ENCODE peak calls at places on chromosomes 13 and 19, in five cellular contexts. One of them, this sample, is unnamed.
A peak's percentile ranks its signal among the peaks of the same experiment; 100 is the strongest.

GRCh38 chr19:34274284-34274826 is 20.0 kb downstream of the GARRE1 start:
- DNase-seq in lung: no peak
- DNase-seq in lower leg skin: no peak
- DNase-seq in GM12865: no peak
- DNase-seq in tibial nerve: no peak
- DNase-seq in this sample: no peak

GRCh38 chr19:2186071-2186846 is 22.5 kb downstream of the DOT1L start:
- DNase-seq in lung: peak; percentile 79
- DNase-seq in lower leg skin: peak; percentile 96
- DNase-seq in GM12865: no peak
- DNase-seq in tibial nerve: peak; percentile 78
- DNase-seq in this sample: peak; percentile 96

GRCh38 chr13:96238861-96239260 is 149.0 kb downstream of the HS6ST3 start:
- DNase-seq in lung: no peak
- DNase-seq in lower leg skin: no peak
- DNase-seq in GM12865: no peak
- DNase-seq in tibial nerve: no peak
- DNase-seq in this sample: no peak

GRCh38 chr19:4206818-4207484 is 22.4 kb upstream of the EBI3 start:
- DNase-seq in lung: no peak
- DNase-seq in lower leg skin: no peak
- DNase-seq in GM12865: peak; percentile 59
- DNase-seq in tibial nerve: no peak
- DNase-seq in this sample: peak; percentile 26

GRCh38 chr13:67769987-67770341 is 539.8 kb upstream of the PCDH9 start:
- DNase-seq in lung: no peak
- DNase-seq in lower leg skin: no peak
- DNase-seq in GM12865: no peak
- DNase-seq in tibial nerve: no peak
- DNase-seq in this sample: no peak

GRCh38 chr13:33637978-33638743 is 179.8 kb upstream of the RFC3 start:
- DNase-seq in lung: no peak
- DNase-seq in lower leg skin: no peak
- DNase-seq in GM12865: no peak
- DNase-seq in tibial nerve: no peak
- DNase-seq in this sample: no peak

GRCh38 chr13:40565282-40566148 is 100.9 kb downstream of the FOXO1 start:
- DNase-seq in lung: no peak
- DNase-seq in lower leg skin: no peak
- DNase-seq in GM12865: no peak
- DNase-seq in tibial nerve: no peak
- DNase-seq in this sample: no peak

GRCh38 chr13:33272531-33273124 is 12.9 kb downstream of the STARD13 start:
- DNase-seq in lung: no peak
- DNase-seq in lower leg skin: no peak
- DNase-seq in GM12865: no peak
- DNase-seq in tibial nerve: no peak
- DNase-seq in this sample: no peak

GRCh38 chr19:55188620-55189019 is 8.5 kb upstream of the SYT5 start:
- DNase-seq in lung: no peak
- DNase-seq in lower leg skin: no peak
- DNase-seq in GM12865: no peak
- DNase-seq in tibial nerve: no peak
- DNase-seq in this sample: no peak

GRCh38 chr13:113766035-113766800 is 7.2 kb downstream of the TMEM255B start:
- DNase-seq in lung: no peak
- DNase-seq in lower leg skin: peak; percentile 82
- DNase-seq in GM12865: no peak
- DNase-seq in tibial nerve: no peak
- DNase-seq in this sample: no peak

GRCh38 chr19:47506459-47506858 is 8.4 kb downstream of the NAPA start:
- DNase-seq in lung: no peak
- DNase-seq in lower leg skin: no peak
- DNase-seq in GM12865: no peak
- DNase-seq in tibial nerve: no peak
- DNase-seq in this sample: no peak

GRCh38 chr13:113653264-113654174 is 4.5 kb downstream of the ATP4B start:
- DNase-seq in lung: no peak
- DNase-seq in lower leg skin: peak; percentile 82
- DNase-seq in GM12865: no peak
- DNase-seq in tibial nerve: no peak
- DNase-seq in this sample: no peak

GRCh38 chr19:2097330-2098327 is 914 bp downstream of the IZUMO4 start:
- DNase-seq in lung: no peak
- DNase-seq in lower leg skin: no peak
- DNase-seq in GM12865: peak; percentile 68
- DNase-seq in tibial nerve: no peak
- DNase-seq in this sample: no peak

GRCh38 chr13:102915393-102915792 is 69.6 kb downstream of the ERCC5 start:
- DNase-seq in lung: no peak
- DNase-seq in lower leg skin: no peak
- DNase-seq in GM12865: no peak
- DNase-seq in tibial nerve: no peak
- DNase-seq in this sample: no peak

GRCh38 chr19:19562665-19563347 is 24.7 kb downstream of the CILP2 start:
- DNase-seq in lung: no peak
- DNase-seq in lower leg skin: peak; percentile 80
- DNase-seq in GM12865: no peak
- DNase-seq in tibial nerve: no peak
- DNase-seq in this sample: no peak

GRCh38 chr19:8877854-8878705 is 45.9 kb downstream of the MBD3L1 start:
- DNase-seq in lung: no peak
- DNase-seq in lower leg skin: no peak
- DNase-seq in GM12865: peak; percentile 1
- DNase-seq in tibial nerve: no peak
- DNase-seq in this sample: no peak

GRCh38 chr13:99258946-99259345 is 767 bp upstream of the GPR18 start:
- DNase-seq in lung: no peak
- DNase-seq in lower leg skin: no peak
- DNase-seq in GM12865: peak; percentile 70
- DNase-seq in tibial nerve: no peak
- DNase-seq in this sample: no peak

GRCh38 chr13:38686635-38687245 is at the start of gene FREM2:
- DNase-seq in lung: peak; percentile 80
- DNase-seq in lower leg skin: no peak
- DNase-seq in GM12865: no peak
- DNase-seq in tibial nerve: no peak
- DNase-seq in this sample: peak; percentile 8

GRCh38 chr19:13068064-13068807 is 34.4 kb downstream of the LYL1 start:
- DNase-seq in lung: no peak
- DNase-seq in lower leg skin: no peak
- DNase-seq in GM12865: no peak
- DNase-seq in tibial nerve: no peak
- DNase-seq in this sample: no peak

GRCh38 chr19:10828981-10829821 is 6.8 kb downstream of the TMED1 start:
- DNase-seq in lung: no peak
- DNase-seq in lower leg skin: no peak
- DNase-seq in GM12865: no peak
- DNase-seq in tibial nerve: no peak
- DNase-seq in this sample: no peak
- TF ChIP-seq CTCF in lung: no peak
- TF ChIP-seq CTCF in lower leg skin: no peak
- TF ChIP-seq CTCF in GM12865: no peak
- TF ChIP-seq CTCF in tibial nerve: no peak
- TF ChIP-seq CTCF in this sample: peak; percentile 12

GRCh38 chr19:56314018-56314583 is 538 bp downstream of the ZSCAN5A start:
- DNase-seq in lung: no peak
- DNase-seq in lower leg skin: no peak
- DNase-seq in GM12865: no peak
- DNase-seq in tibial nerve: peak; percentile 9
- DNase-seq in this sample: no peak
- H3K4me3 ChIP-seq in lung: peak overlapping the region; percentile 59
- H3K4me3 ChIP-seq in lower leg skin: peak overlapping the region; percentile 33
- H3K4me3 ChIP-seq in GM12865: peak overlapping the region; percentile 81
- H3K4me3 ChIP-seq in tibial nerve: peak overlapping the region; percentile 68
- H3K4me3 ChIP-seq in this sample: peak overlapping the region; percentile 95

DNA sequence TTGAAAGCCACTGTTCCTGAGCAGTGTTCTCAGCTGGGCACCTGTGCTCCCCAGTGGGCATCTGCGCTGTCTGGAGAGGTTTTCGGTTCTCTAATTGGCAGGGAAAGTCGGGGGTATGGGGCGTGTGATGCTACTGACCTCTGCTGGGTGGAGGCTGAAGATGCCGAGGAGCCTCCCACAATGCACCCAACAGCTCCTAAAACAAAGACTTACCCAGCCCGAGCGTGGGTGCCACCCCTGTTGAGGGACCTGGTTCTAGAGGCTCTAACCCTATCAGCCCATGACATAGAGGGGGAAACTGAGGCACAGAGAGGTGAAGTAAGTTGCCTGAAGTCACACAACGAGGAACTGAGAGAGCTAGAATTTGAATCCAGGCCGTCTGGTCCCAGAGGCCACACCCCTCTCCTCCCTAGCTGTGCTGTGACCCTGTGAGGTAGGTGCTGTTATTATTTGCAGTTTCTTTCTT is 2.3 kb downstream of the SPACA4 start:
- DNase-seq in lung: no peak
- DNase-seq in lower leg skin: no peak
- DNase-seq in GM12865: peak; percentile 79
- DNase-seq in tibial nerve: no peak
- DNase-seq in this sample: peak; percentile 38
- TF ChIP-seq CTCF in lung: peak; percentile 4
- TF ChIP-seq CTCF in lower leg skin: no peak
- TF ChIP-seq CTCF in GM12865: peak; percentile 81
- TF ChIP-seq CTCF in tibial nerve: peak; percentile 8
- TF ChIP-seq CTCF in this sample: peak; percentile 62

DNA sequence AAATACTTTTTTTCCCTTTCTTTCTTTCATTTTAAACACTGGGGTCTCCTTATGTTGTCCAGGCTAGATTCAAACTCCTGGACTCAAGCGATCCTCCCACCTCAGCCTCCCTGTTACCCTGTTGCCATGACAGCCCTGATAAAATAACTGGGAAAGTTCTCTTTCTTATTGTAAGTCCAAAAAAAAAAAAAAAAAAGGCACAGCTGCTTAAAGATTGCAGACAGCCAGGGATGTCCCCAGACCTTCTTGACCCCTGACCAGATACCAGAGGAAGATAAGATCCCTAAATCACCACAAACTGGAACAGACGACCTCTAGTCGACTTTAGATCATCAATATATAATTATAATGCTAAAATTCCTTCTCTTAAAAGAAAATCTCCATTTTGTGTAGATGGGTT is 1.1 kb upstream of the MVB12A start:
- DNase-seq in lung: no peak
- DNase-seq in lower leg skin: no peak
- DNase-seq in GM12865: no peak
- DNase-seq in tibial nerve: no peak
- DNase-seq in this sample: peak; percentile 50
- H3K4me3 ChIP-seq in lung: no peak overlapping the region
- H3K4me3 ChIP-seq in lower leg skin: no peak overlapping the region
- H3K4me3 ChIP-seq in GM12865: peak overlapping the region; percentile 73
- H3K4me3 ChIP-seq in tibial nerve: no peak overlapping the region
- H3K4me3 ChIP-seq in this sample: peak overlapping the region; percentile 59

GRCh38 chr19:15120135-15121026 is 13.2 kb downstream of the SYDE1 start:
- DNase-seq in lung: no peak
- DNase-seq in lower leg skin: no peak
- DNase-seq in GM12865: no peak
- DNase-seq in tibial nerve: no peak
- DNase-seq in this sample: no peak
- TF ChIP-seq CTCF in lung: no peak
- TF ChIP-seq CTCF in lower leg skin: no peak
- TF ChIP-seq CTCF in GM12865: no peak
- TF ChIP-seq CTCF in tibial nerve: no peak
- TF ChIP-seq CTCF in this sample: no peak

DNA sequence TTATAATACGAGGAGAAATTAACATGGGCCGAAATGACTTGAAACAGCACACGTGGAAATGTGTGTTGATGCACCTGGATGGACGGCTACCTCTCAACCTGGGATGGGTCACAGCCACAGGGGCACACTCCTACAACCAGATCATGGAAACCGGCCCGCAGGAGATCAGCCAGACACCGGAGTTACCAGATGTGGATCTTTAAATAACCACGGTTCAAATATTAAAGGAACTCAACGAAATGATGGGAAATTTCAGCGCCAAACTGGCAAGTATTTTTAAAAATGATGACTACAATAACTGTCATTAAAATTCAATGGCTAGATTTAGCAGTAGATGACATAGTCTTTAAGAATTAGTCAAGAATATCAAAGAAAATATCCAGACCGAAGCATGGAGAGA is 166.9 kb upstream of the GPR12 start:
- DNase-seq in lung: no peak
- DNase-seq in lower leg skin: peak; percentile 36
- DNase-seq in GM12865: no peak
- DNase-seq in tibial nerve: no peak
- DNase-seq in this sample: no peak
- H3K4me3 ChIP-seq in lung: no peak overlapping the region
- H3K4me3 ChIP-seq in lower leg skin: no peak overlapping the region
- H3K4me3 ChIP-seq in GM12865: no peak overlapping the region
- H3K4me3 ChIP-seq in tibial nerve: no peak overlapping the region
- H3K4me3 ChIP-seq in this sample: no peak overlapping the region

DNA sequence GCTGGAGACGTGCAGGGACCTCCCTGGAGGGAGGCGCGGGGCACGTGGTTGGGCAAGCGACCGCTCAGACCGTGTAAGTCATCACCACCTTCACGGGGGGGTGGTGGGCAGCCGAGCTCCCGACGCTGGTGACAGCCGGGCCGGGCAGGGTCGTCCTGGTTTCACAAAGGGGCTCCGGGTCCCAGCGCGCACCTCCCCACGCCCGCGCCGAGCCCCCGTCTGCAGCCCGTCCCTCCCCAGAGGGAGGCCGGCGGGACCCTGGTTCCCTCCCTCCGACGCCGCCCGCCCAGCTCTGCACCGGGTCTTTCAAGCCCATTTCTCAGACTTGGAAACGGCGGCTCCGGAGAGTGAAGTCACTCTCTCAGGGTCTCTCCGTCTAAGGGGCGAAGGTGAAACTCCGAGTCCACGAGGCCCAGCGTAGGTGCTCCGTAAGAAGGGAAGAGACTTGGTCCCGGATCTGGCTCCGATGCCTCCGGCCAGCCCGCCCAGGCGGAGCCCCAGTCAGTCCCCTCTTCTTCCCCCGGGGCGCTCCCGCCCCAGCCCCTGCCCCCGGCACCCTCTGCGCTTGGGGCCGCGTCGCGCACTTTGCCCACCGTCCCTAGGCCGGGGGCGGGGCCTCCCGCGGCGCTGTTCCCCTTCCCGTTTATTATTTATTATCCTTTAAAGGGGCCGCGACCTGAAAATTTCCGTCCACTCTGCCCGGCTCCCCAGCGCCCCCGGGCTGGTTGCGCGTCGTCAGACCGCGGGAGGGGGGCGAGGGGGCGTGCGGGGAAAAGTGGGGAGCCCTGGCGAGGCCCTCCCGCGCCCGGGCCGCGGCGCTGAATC is 536 bp upstream of the ARID3A start:
- DNase-seq in lung: peak; percentile 83
- DNase-seq in lower leg skin: peak; percentile 97
- DNase-seq in GM12865: peak; percentile 95
- DNase-seq in tibial nerve: peak; percentile 71
- DNase-seq in this sample: peak; percentile 89
- TF ChIP-seq CTCF in lung: no peak
- TF ChIP-seq CTCF in lower leg skin: no peak
- TF ChIP-seq CTCF in GM12865: no peak
- TF ChIP-seq CTCF in tibial nerve: no peak
- TF ChIP-seq CTCF in this sample: no peak

GRCh38 chr19:39515551-39516191 is 732 bp downstream of the SELENOV start:
- DNase-seq in lung: no peak
- DNase-seq in lower leg skin: no peak
- DNase-seq in GM12865: no peak
- DNase-seq in tibial nerve: no peak
- DNase-seq in this sample: no peak
- H3K4me3 ChIP-seq in lung: no peak overlapping the region
- H3K4me3 ChIP-seq in lower leg skin: no peak overlapping the region
- H3K4me3 ChIP-seq in GM12865: no peak overlapping the region
- H3K4me3 ChIP-seq in tibial nerve: no peak overlapping the region
- H3K4me3 ChIP-seq in this sample: peak overlapping the region; percentile 6

This sample was measured in fibroblast of villous mesenchyme.